ENCODE peak calls at places on chromosomes 16 and 17, in nine cellular contexts. I, Z, C, X, D, Q, A, R and Y are unnamed samples.
A peak's percentile ranks its signal among the peaks of the same experiment; 100 is the strongest.

GRCh38 chr17:43314582-43314981 is 80.8 kb upstream of the RNU2-1 start:
- DNase-seq in Z (no peak), R (no peak), D (no peak), A (no peak), X (no peak), Q (no peak), I (no peak), C (no peak), Y (no peak)

GRCh38 chr17:74083321-74083720 is 120.2 kb upstream of the RPL38 start:
- DNase-seq in A (no peak), R (no peak), Q (no peak), I (no peak), C (no peak), Z (no peak), X (no peak), D (no peak), Y (no peak)

GRCh38 chr16:58515871-58516767 is 802 bp downstream of the SETD6 start:
- DNase-seq in Z (no peak), A (peak; percentile 76), D (no peak), I (no peak), R (peak; percentile 57), Q (peak; percentile 67), C (peak; percentile 84), X (peak; percentile 53), Y (peak; percentile 29)

GRCh38 chr17:75646626-75646968 is 13.4 kb downstream of the SMIM5 start:
- DNase-seq in A (no peak), C (peak; percentile 17), X (no peak), I (no peak), D (no peak), Q (no peak), R (no peak), Z (no peak), Y (no peak)

GRCh38 chr16:81524382-81524781 is 79.8 kb downstream of the CMIP start:
- DNase-seq in I (no peak), Z (no peak), X (no peak), R (peak; percentile 20), D (peak; percentile 18), A (no peak), Q (no peak), C (peak; percentile 49), Y (no peak)

GRCh38 chr17:82048571-82048971 is 3.0 kb downstream of the RFNG start:
- DNase-seq in C (no peak), D (no peak), Q (no peak), I (no peak), R (no peak), X (no peak), Z (no peak), A (no peak), Y (no peak)

GRCh38 chr16:81277681-81278080 is 37.1 kb upstream of the GAN start:
- DNase-seq in X (no peak), C (no peak), R (no peak), A (peak; percentile 86), D (no peak), Q (no peak), I (no peak), Z (no peak), Y (no peak)

GRCh38 chr16:51710186-51710585 is 559.1 kb upstream of the SALL1 start:
- DNase-seq in Q (no peak), C (no peak), A (no peak), I (no peak), R (no peak), X (no peak), D (no peak), Z (no peak), Y (no peak)

GRCh38 chr17:50020841-50021599 is 26.0 kb upstream of the DLX3 start:
- DNase-seq in C (no peak), Z (no peak), Q (no peak), D (no peak), R (no peak), X (no peak), A (no peak), I (no peak), Y (no peak)

GRCh38 chr17:73203135-73203787 is 10.4 kb downstream of the COG1 start:
- DNase-seq in Q (no peak), Z (no peak), D (no peak), R (no peak), C (no peak), I (no peak), A (no peak), X (no peak), Y (no peak)

GRCh38 chr17:50423553-50424159 is 2.4 kb upstream of the ACSF2 start:
- DNase-seq in A (peak; percentile 89), R (no peak), D (no peak), Z (no peak), Q (no peak), X (peak; percentile 39), I (peak; percentile 89), C (no peak), Y (peak; percentile 45)

GRCh38 chr16:21156767-21157467 is 1.6 kb upstream of the LDAF1 start:
- DNase-seq in C (no peak), I (peak; percentile 83), Z (no peak), D (no peak), A (peak; percentile 77), Q (peak; percentile 61), R (peak; percentile 17), X (peak; percentile 35), Y (peak; percentile 26)

GRCh38 chr17:83046759-83047478 is 32.5 kb upstream of the METRNL start:
- DNase-seq in A (no peak), D (no peak), C (no peak), Q (no peak), X (no peak), I (no peak), Z (no peak), R (no peak), Y (no peak)

GRCh38 chr16:70646260-70647241 is at the start of gene IL34:
- DNase-seq in Q (no peak), X (peak; percentile 57), D (no peak), R (no peak), Z (no peak), C (no peak), A (no peak), I (peak; percentile 77), Y (no peak)

GRCh38 chr17:64178011-64178825 is 48.3 kb upstream of the ERN1 start:
- DNase-seq in C (no peak), A (no peak), X (no peak), I (no peak), Z (no peak), D (no peak), Q (no peak), R (no peak), Y (no peak)

GRCh38 chr16:20102021-20102420 is 28.3 kb upstream of the GPR139 start:
- DNase-seq in C (no peak), Q (no peak), I (no peak), Z (no peak), R (no peak), A (no peak), X (no peak), D (no peak), Y (no peak)

GRCh38 chr17:38911081-38911730 is 14.2 kb upstream of the LASP1NB start:
- DNase-seq in D (no peak), A (no peak), C (no peak), R (no peak), I (no peak), Q (no peak), Z (no peak), X (peak; percentile 19), Y (no peak)

GRCh38 chr17:16352303-16352837 is 899 bp downstream of the CENPV start:
- DNase-seq in D (no peak), C (peak; percentile 63), X (peak; percentile 40), I (peak; percentile 37), Q (peak; percentile 49), Z (no peak), R (peak; percentile 60), A (peak; percentile 19), Y (no peak)

GRCh38 chr17:15441315-15441714 is 26.1 kb downstream of the CDRT4 start:
- DNase-seq in Z (no peak), X (no peak), Q (no peak), R (no peak), D (no peak), I (no peak), C (no peak), A (no peak), Y (no peak)

GRCh38 chr17:72517413-72518237 is 396.8 kb downstream of the SOX9 start:
- DNase-seq in R (no peak), I (no peak), X (no peak), D (no peak), Q (no peak), Z (no peak), C (no peak), A (no peak), Y (no peak)